ENCODE peak calls at places on chromosome 21, in six cellular contexts. K, E, F, V, W and Z are unnamed samples.

GRCh38 chr21:34074283-34075098 is 1.1 kb downstream of the MRPS6 start:
- DNase-seq in K (no peak), E (no peak), F (no peak), V (no peak), W (no peak), Z (no peak)

GRCh38 chr21:42148097-42148496 is 70.8 kb upstream of the ABCG1 start:
- DNase-seq in K (no peak), E (no peak), F (no peak), V (no peak), W (no peak), Z (no peak)

GRCh38 chr21:35138665-35139381 is 89.7 kb upstream of the RUNX1 start:
- DNase-seq in K (peak), E (no peak), F (peak), V (peak), W (no peak), Z (no peak)

GRCh38 chr21:41361786-41362604 is at the start of gene MX2:
- DNase-seq in K (peak), E (no peak), F (peak), V (no peak), W (peak), Z (peak)

GRCh38 chr21:20811702-20812101 is 186.5 kb upstream of the NCAM2 start:
- DNase-seq in K (no peak), E (no peak), F (no peak), V (no peak), W (no peak), Z (no peak)

GRCh38 chr21:37071561-37072238 is 1.2 kb downstream of the PIGP start:
- DNase-seq in K (no peak), E (no peak), F (peak), V (no peak), W (peak), Z (no peak)

GRCh38 chr21:42523941-42524340 is 10.3 kb downstream of the SLC37A1 start:
- DNase-seq in K (no peak), E (no peak), F (no peak), V (no peak), W (no peak), Z (no peak)

GRCh38 chr21:38297193-38297592 is 40.4 kb downstream of the KCNJ15 start:
- DNase-seq in K (no peak), E (no peak), F (peak), V (no peak), W (no peak), Z (no peak)

GRCh38 chr21:30206551-30207251 is 9.2 kb downstream of the CLDN8 start:
- DNase-seq in K (no peak), E (no peak), F (no peak), V (no peak), W (no peak), Z (no peak)

GRCh38 chr21:38914531-38915385 is 109.0 kb downstream of the ETS2 start:
- DNase-seq in K (no peak), E (no peak), F (no peak), V (no peak), W (no peak), Z (no peak)

GRCh38 chr21:39184050-39184980 is 1.1 kb upstream of the PSMG1 start:
- DNase-seq in K (no peak), E (no peak), F (peak), V (no peak), W (no peak), Z (no peak)

GRCh38 chr21:38990424-38990794 is 184.7 kb downstream of the ETS2 start:
- DNase-seq in K (no peak), E (no peak), F (no peak), V (no peak), W (no peak), Z (no peak)

GRCh38 chr21:43808832-43809251 is 19.5 kb downstream of the RRP1 start:
- DNase-seq in K (no peak), E (no peak), F (no peak), V (no peak), W (no peak), Z (no peak)

GRCh38 chr21:43767980-43768867 is 7.9 kb downstream of the CSTB start:
- DNase-seq in K (no peak), E (no peak), F (peak), V (no peak), W (peak), Z (no peak)

GRCh38 chr21:33650230-33650629 is 7.9 kb downstream of the ITSN1 start:
- DNase-seq in K (no peak), E (no peak), F (no peak), V (no peak), W (no peak), Z (no peak)

GRCh38 chr21:41119901-41120300 is 48.1 kb upstream of the BACE2 start:
- DNase-seq in K (no peak), E (no peak), F (no peak), V (no peak), W (no peak), Z (no peak)

GRCh38 chr21:44392916-44393315 is 39.5 kb downstream of the TRPM2 start:
- DNase-seq in K (no peak), E (no peak), F (no peak), V (no peak), W (no peak), Z (no peak)

GRCh38 chr21:33362044-33362555 is 37.3 kb downstream of the IFNAR1 start:
- DNase-seq in K (peak), E (no peak), F (no peak), V (no peak), W (no peak), Z (peak)

GRCh38 chr21:36466061-36466511 is 13.8 kb downstream of the CLDN14 start:
- DNase-seq in K (no peak), E (no peak), F (no peak), V (no peak), W (no peak), Z (no peak)

GRCh38 chr21:39568380-39568779 is 44.4 kb upstream of the B3GALT5 start:
- DNase-seq in K (no peak), E (no peak), F (no peak), V (no peak), W (no peak), Z (no peak)

GRCh38 chr21:35548904-35549615 is 500.0 kb upstream of the RUNX1 start:
- DNase-seq in K (no peak), E (no peak), F (no peak), V (no peak), W (no peak), Z (no peak)

GRCh38 chr21:22083899-22084298 is 1085.7 kb downstream of the NCAM2 start:
- DNase-seq in K (no peak), E (no peak), F (no peak), V (no peak), W (no peak), Z (no peak)

GRCh38 chr21:43206231-43207042 is 37.6 kb downstream of the CRYAA start:
- DNase-seq in K (no peak), E (peak), F (no peak), V (no peak), W (peak), Z (peak)

GRCh38 chr21:42384999-42385398 is 10.9 kb downstream of the TMPRSS3 start:
- DNase-seq in K (no peak), E (no peak), F (no peak), V (no peak), W (no peak), Z (no peak)

GRCh38 chr21:20645344-20645743 is 352.9 kb upstream of the NCAM2 start:
- DNase-seq in K (no peak), E (no peak), F (no peak), V (no peak), W (no peak), Z (no peak)

GRCh38 chr21:33846141-33846540 is 69.5 kb downstream of the ATP5PO start:
- DNase-seq in K (no peak), E (no peak), F (no peak), V (no peak), W (no peak), Z (no peak)

GRCh38 chr21:37829043-37829442 is 87.2 kb downstream of the KCNJ6 start:
- DNase-seq in K (no peak), E (no peak), F (no peak), V (no peak), W (no peak), Z (no peak)

GRCh38 chr21:35920428-35920827 is 139.9 kb downstream of the SETD4 start:
- DNase-seq in K (no peak), E (no peak), F (no peak), V (no peak), W (no peak), Z (no peak)

GRCh38 chr21:34810786-34811185 is 142.0 kb downstream of the CLIC6 start:
- DNase-seq in K (no peak), E (no peak), F (no peak), V (no peak), W (no peak), Z (no peak)

GRCh38 chr21:27339902-27340301 is 373.0 kb upstream of the ADAMTS5 start:
- DNase-seq in K (no peak), E (no peak), F (no peak), V (no peak), W (no peak), Z (no peak)

GRCh38 chr21:36773111-36773510 is 74.2 kb downstream of the SIM2 start:
- DNase-seq in K (no peak), E (no peak), F (peak), V (peak), W (no peak), Z (no peak)

GRCh38 chr21:36909901-36910561 is 56.4 kb downstream of the HLCS start:
- DNase-seq in K (no peak), E (no peak), F (peak), V (peak), W (no peak), Z (no peak)

GRCh38 chr21:35467536-35467935 is 418.4 kb upstream of the RUNX1 start:
- DNase-seq in K (no peak), E (no peak), F (peak), V (no peak), W (no peak), Z (no peak)

GRCh38 chr21:45590726-45591618 is 48.7 kb upstream of the SLC19A1 start:
- DNase-seq in K (no peak), E (no peak), F (no peak), V (no peak), W (no peak), Z (no peak)

GRCh38 chr21:45590246-45590725 is 48.0 kb upstream of the SLC19A1 start:
- DNase-seq in K (peak), E (peak), F (no peak), V (no peak), W (peak), Z (peak)

GRCh38 chr21:45592626-45593134 is 50.4 kb upstream of the SLC19A1 start:
- DNase-seq in K (no peak), E (no peak), F (no peak), V (no peak), W (no peak), Z (no peak)

GRCh38 chr21:45592208-45592619 is 50.0 kb upstream of the SLC19A1 start:
- DNase-seq in K (peak), E (no peak), F (no peak), V (no peak), W (no peak), Z (no peak)

DNA sequence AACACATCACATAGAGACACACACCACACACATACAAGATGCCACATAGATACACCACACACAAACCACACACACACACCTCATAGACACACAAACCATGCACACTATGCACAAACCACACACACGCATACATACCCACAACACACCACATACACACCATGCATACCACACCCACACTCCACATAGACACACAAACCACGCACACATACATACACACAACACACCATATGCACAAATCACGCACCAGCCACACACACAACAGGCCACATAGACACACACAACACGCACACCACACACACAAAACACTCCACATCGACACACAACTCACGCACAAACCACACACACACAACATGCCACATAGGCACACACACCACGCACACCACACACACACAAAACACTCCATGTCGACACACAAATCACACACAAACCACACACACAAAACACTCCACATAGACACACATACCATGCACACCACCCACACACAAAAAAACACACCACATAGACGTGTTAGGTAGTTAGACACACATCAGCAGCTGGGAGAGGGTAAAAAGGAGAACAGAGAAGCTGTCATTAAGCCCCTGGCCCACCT is 49.5 kb upstream of the SLC19A1 start:
- DNase-seq in K (no peak), E (no peak), F (no peak), V (no peak), W (no peak), Z (no peak)
- TF ChIP-seq CTCF in K (no peak), E (no peak), F (no peak), V (no peak), W (no peak), Z (no peak)

GRCh38 chr21:14766241-14766640 is 220.1 kb upstream of the SAMSN1 start:
- DNase-seq in K (no peak), E (no peak), F (no peak), V (no peak), W (no peak), Z (no peak)
- TF ChIP-seq CTCF in K (no peak), E (no peak), F (no peak), V (no peak), W (no peak), Z (no peak)

GRCh38 chr21:26028183-26028582 is 142.4 kb downstream of the APP start:
- DNase-seq in K (no peak), E (no peak), F (no peak), V (no peak), W (no peak), Z (no peak)

GRCh38 chr21:26027696-26028095 is 142.9 kb downstream of the APP start:
- DNase-seq in K (no peak), E (no peak), F (peak), V (no peak), W (no peak), Z (no peak)

GRCh38 chr21:26032263-26032662 is 138.3 kb downstream of the APP start:
- DNase-seq in K (no peak), E (no peak), F (no peak), V (no peak), W (no peak), Z (no peak)
- TF ChIP-seq CTCF in K (no peak), E (no peak), F (peak), V (no peak), W (no peak), Z (no peak)

DNA sequence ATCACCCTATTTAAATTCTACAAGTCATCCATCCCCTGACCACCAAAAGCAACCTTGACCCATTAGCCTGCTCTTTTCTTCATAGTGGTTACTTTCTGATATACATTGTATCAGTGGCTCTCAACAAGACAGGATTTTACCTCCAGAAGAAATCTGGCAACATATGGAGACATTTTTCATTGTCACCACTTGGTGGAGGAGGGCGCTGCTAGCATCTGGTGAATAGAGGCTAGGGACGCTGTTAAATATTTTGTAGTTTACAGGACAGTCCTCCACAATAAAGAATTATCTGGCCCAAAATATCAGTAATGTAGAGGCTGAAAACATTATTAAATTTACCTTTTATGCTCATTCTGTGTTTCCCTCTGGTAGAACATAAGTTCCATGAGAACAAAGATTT is 6.1 kb downstream of the HSPA13 start:
- DNase-seq in K (no peak), E (no peak), F (no peak), V (no peak), W (no peak), Z (no peak)
- TF ChIP-seq CTCF in K (no peak), E (no peak), F (peak), V (no peak), W (no peak), Z (no peak)

DNA sequence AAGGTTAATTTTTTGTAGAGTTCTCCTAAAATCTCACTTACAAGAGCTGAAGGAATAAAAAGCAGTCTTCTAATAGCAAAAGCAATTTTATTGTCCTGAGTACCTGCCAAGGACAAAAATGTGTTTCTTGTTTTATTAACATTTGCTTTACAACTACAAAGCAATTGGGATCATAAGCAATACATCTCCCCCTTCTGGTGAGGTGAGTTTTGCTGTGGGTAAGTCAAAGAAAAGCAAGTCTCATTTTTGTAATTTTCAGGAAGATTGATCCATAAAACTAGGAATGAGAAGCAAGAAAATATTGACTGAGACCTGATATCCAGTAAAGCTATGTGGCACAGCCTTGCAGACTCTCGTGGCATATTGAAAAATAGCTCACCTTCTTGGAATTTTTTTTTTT is 2162.7 kb downstream of the NCAM2 start:
- DNase-seq in K (no peak), E (no peak), F (no peak), V (no peak), W (no peak), Z (no peak)
- TF ChIP-seq CTCF in K (no peak), E (peak), F (no peak), V (no peak), W (no peak), Z (no peak)

GRCh38 chr21:17513214-17514123 is 626 bp downstream of the CXADR start:
- DNase-seq in K (no peak), E (no peak), F (no peak), V (no peak), W (no peak), Z (no peak)

GRCh38 chr21:17506936-17507335 is 5.9 kb upstream of the CXADR start:
- DNase-seq in K (no peak), E (no peak), F (no peak), V (no peak), W (no peak), Z (no peak)

GRCh38 chr21:17514124-17514481 is 1.3 kb downstream of the CXADR start:
- DNase-seq in K (no peak), E (no peak), F (no peak), V (no peak), W (no peak), Z (no peak)

GRCh38 chr21:17512245-17513213 is at the start of gene CXADR:
- DNase-seq in K (peak), E (peak), F (no peak), V (no peak), W (no peak), Z (no peak)
- TF ChIP-seq CTCF in K (peak), E (peak), F (peak), V (peak), W (no peak), Z (peak)

DNA sequence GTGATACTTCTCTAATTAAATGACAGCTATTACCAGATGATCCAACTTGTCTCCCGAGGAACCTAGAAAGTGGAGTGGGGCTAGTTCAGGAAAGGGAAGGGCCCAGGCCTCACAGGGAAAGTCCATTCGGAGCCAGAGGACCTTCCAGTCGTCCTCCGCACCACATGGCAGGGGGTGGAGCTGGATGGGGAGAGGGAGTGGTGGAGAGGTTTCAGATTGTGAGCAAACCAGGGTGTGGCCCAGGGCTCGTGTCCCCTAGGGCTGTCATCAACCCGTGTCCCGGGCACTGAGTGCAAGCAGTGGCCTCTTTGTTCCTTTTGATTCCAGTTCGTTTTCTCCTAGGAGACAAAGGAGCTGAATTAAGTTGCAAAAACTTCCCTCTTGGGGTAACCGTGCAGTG is 114.9 kb downstream of the HUNK start:
- DNase-seq in K (no peak), E (no peak), F (no peak), V (no peak), W (no peak), Z (no peak)
- TF ChIP-seq CTCF in K (no peak), E (no peak), F (no peak), V (no peak), W (no peak), Z (no peak)

DNA sequence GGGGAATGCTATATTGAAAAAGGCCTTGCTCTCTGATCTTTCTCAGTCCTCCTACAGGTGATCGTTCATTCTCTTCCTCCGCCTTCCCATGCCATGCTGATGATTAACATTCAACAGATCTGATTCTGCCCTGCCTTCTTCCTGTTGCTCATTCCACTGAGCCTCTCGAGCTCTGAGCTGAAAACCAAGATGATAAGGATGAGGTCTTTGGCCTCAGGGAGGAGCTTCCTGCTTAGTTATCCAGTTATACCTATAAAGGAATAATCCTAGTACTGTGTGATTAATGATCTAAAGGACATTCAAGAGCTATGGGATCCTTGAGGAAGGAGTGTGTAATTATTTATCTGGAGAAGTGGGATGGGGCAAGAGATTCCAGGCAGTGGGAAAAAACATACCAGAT is 25.2 kb upstream of the MAP3K7CL start:
- DNase-seq in K (no peak), E (no peak), F (peak), V (no peak), W (no peak), Z (no peak)
- TF ChIP-seq CTCF in K (no peak), E (no peak), F (no peak), V (no peak), W (no peak), Z (no peak)

GRCh38 chr21:16002872-16003466 is 273.2 kb downstream of the USP25 start:
- DNase-seq in K (no peak), E (no peak), F (peak), V (peak), W (no peak), Z (no peak)
- TF ChIP-seq CTCF in K (no peak), E (peak), F (peak), V (peak), W (peak), Z (no peak)